ENCODE peak calls at places on chromosomes 2 and 18, in nine cellular contexts. G, C, B, N, Z, R, X, M and A are unnamed samples. For H3K4me1, the result is how much of the 10 kb centered on the place peaks cover.

GRCh38 chr18:13163167-13163927 is 55.2 kb upstream of the LDLRAD4 start:
- DNase-seq in B (no peak), M (no peak), G (no peak), R (no peak), C (no peak), Z (peak), X (no peak), N (no peak), A (no peak)

GRCh38 chr18:4242431-4243161 is 212.5 kb downstream of the DLGAP1 start:
- DNase-seq in N (no peak), G (no peak), B (no peak), C (no peak), M (no peak), Z (no peak), R (no peak), X (no peak), A (no peak)

GRCh38 chr2:172735646-172736418 is at the start of gene RAPGEF4:
- DNase-seq in B (no peak), M (no peak), G (no peak), X (no peak), Z (peak), N (no peak), R (no peak), C (no peak), A (no peak)

GRCh38 chr2:196112408-196113039 is 43.9 kb upstream of the DNAH7 start:
- DNase-seq in Z (peak), G (no peak), N (no peak), R (no peak), X (no peak), M (no peak), B (no peak), C (no peak), A (no peak)

GRCh38 chr2:189660803-189661147 is 484 bp upstream of the ASNSD1 start:
- DNase-seq in R (no peak), X (no peak), G (no peak), M (no peak), C (no peak), N (no peak), Z (no peak), B (no peak), A (no peak)

GRCh38 chr2:237572742-237573101 is 6.3 kb downstream of the PRLH start:
- DNase-seq in N (no peak), Z (no peak), C (no peak), M (no peak), G (no peak), B (no peak), R (no peak), X (no peak), A (no peak)

GRCh38 chr2:209619782-209620181 is 151.8 kb upstream of the UNC80 start:
- DNase-seq in M (peak), B (no peak), Z (no peak), R (no peak), C (no peak), N (no peak), G (no peak), X (no peak), A (no peak)

GRCh38 chr18:23386317-23386716 is 66.8 kb upstream of the RIOK3 start:
- DNase-seq in B (no peak), Z (peak), M (no peak), G (no peak), N (no peak), X (no peak), R (no peak), C (no peak), A (no peak)

GRCh38 chr18:37294951-37295350 is 270.6 kb downstream of the CELF4 start:
- DNase-seq in M (peak), B (no peak), X (no peak), N (no peak), R (no peak), Z (no peak), C (no peak), G (no peak), A (no peak)

GRCh38 chr2:126899786-126900185 is 1.1 kb downstream of the TEX51 start:
- DNase-seq in B (no peak), X (no peak), M (no peak), Z (no peak), R (no peak), C (no peak), G (no peak), N (no peak), A (no peak)

GRCh38 chr2:8617590-8617989 is 64.3 kb upstream of the ID2 start:
- DNase-seq in M (no peak), Z (no peak), X (no peak), B (no peak), N (no peak), G (no peak), R (no peak), C (no peak), A (no peak)

GRCh38 chr2:215982465-215982875 is 30.9 kb downstream of the MREG start:
- DNase-seq in C (no peak), Z (peak), M (no peak), N (no peak), B (no peak), X (no peak), R (peak), G (no peak), A (no peak)

GRCh38 chr2:72794572-72794971 is 31.3 kb downstream of the EXOC6B start:
- DNase-seq in N (no peak), C (no peak), Z (no peak), G (no peak), X (no peak), M (no peak), R (no peak), B (no peak), A (no peak)

GRCh38 chr2:62663920-62664319 is 41.6 kb upstream of the EHBP1 start:
- DNase-seq in R (no peak), N (no peak), B (no peak), C (no peak), Z (no peak), M (no peak), X (no peak), G (no peak), A (no peak)

GRCh38 chr2:13227543-13227942 is 510.8 kb downstream of the TRIB2 start:
- DNase-seq in R (no peak), M (no peak), C (no peak), G (no peak), N (no peak), B (no peak), Z (no peak), X (no peak), A (no peak)

GRCh38 chr2:128369126-128369555 is 50.5 kb upstream of the HS6ST1 start:
- DNase-seq in G (no peak), B (no peak), M (no peak), X (no peak), N (no peak), C (no peak), Z (no peak), R (no peak), A (no peak)

GRCh38 chr2:112161431-112162145 is 23.4 kb downstream of the FBLN7 start:
- DNase-seq in B (no peak), G (no peak), X (no peak), C (no peak), R (no peak), M (no peak), N (no peak), Z (no peak), A (no peak)

GRCh38 chr2:67873916-67874315 is 188.9 kb downstream of the C1D start:
- DNase-seq in X (no peak), R (no peak), M (no peak), N (no peak), C (no peak), B (no peak), G (no peak), Z (no peak), A (no peak)

DNA sequence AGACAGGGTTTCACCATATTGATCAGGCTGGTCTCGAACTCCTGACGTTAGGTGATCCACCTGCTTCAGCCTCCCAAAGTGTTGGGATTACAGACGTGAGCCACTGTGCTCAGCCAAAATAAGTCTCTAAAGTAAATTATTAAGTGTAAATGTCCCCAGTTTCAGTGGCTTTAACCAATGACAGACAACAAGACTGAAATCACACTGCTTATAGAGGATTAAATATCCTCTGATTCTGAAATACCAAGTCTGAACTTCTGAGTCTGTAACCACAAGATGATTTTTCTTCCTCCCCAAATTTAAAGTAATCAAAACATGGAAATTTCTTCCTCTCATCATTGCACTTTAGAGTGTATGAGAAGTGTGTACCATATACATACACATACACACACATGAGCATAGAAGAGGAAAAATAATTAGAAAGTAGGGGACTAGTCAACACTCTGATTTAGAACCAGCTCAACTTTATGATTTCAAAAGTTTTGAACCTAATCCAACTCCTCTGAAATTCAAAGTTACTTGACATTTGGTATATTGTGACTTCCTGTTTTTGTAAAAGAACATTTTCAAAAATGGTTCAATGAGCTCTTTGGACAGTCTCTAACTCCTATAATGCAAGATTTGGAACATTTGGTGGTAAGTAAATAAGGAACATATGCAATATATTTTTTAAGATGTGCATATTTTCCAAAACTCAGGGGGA is 16.6 kb upstream of the ANKRD44 start:
- DNase-seq in B (no peak), X (no peak), N (no peak), M (no peak), C (no peak), G (no peak), Z (no peak), R (no peak), A (no peak)
- H3K4me1 ChIP-seq in B (under half), X (half or more), N (under half), M (under half), C (under half), G (under half), Z (under half), R (under half), A (under half)

GRCh38 chr2:96146151-96146880 is 1.1 kb upstream of the DUSP2 start:
- DNase-seq in B (peak), C (peak), X (peak), R (no peak), M (peak), N (no peak), Z (peak), G (peak), A (no peak)

GRCh38 chr2:96143848-96144480 is 1.3 kb downstream of the DUSP2 start:
- DNase-seq in X (peak), N (no peak), G (peak), C (peak), Z (no peak), B (peak), M (peak), R (no peak), A (no peak)

GRCh38 chr2:96145028-96145939 is at the start of gene DUSP2:
- DNase-seq in C (peak), X (peak), M (peak), N (peak), R (peak), G (peak), B (peak), Z (peak), A (peak)

GRCh38 chr2:96143231-96143847 is 1.9 kb downstream of the DUSP2 start:
- DNase-seq in C (peak), B (peak), X (peak), G (peak), Z (no peak), M (no peak), N (no peak), R (no peak), A (no peak)

GRCh38 chr2:96144481-96145027 is 686 bp downstream of the DUSP2 start:
- DNase-seq in G (no peak), N (no peak), M (peak), C (peak), B (peak), X (peak), Z (no peak), R (no peak), A (no peak)
- H3K4me1 ChIP-seq in G (under half), N (under half), M (half or more), C (half or more), B (under half), X (half or more), Z (under half), R (under half), A (under half)

DNA sequence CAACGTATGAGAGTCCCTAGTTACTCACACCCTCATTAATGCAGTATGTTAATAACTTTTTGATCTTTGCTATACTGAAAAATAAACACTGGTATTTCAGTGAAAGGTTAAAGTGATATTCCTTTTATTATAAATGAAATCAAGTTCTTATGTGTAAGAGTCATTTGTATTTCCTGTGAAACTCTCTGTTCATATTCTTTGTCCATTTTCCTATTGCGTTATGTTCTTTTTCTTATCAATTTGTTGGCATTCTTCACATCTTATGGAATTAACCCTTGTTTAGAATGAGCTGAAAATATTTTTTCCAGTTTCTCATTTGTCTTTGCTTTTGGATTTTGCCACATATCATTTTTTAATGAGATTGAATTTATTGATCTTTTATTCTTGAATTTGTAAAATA is 44.8 kb downstream of the NDUFAF7 start:
- DNase-seq in C (no peak), X (no peak), R (no peak), Z (no peak), G (no peak), M (no peak), N (no peak), B (no peak), A (no peak)
- H3K4me1 ChIP-seq in C (under half), X (under half), R (under half), Z (under half), G (under half), M (under half), N (under half), B (under half), A (under half)

GRCh38 chr2:163775304-163775703 is 39.5 kb upstream of the FIGN start:
- DNase-seq in G (no peak), B (no peak), M (no peak), Z (peak), R (no peak), X (no peak), N (no peak), C (no peak), A (no peak)
- H3K4me1 ChIP-seq in G (under half), B (under half), M (under half), Z (under half), R (under half), X (under half), N (under half), C (under half), A (under half)

GRCh38 chr18:77970814-77971213 is 721.2 kb downstream of the GALR1 start:
- DNase-seq in R (no peak), X (no peak), N (no peak), G (no peak), M (no peak), Z (peak), C (no peak), B (no peak), A (no peak)
- H3K4me1 ChIP-seq in R (under half), X (under half), N (under half), G (under half), M (under half), Z (under half), C (under half), B (under half), A (under half)

GRCh38 chr18:48889115-48889941 is 61.4 kb downstream of the SMAD7 start:
- DNase-seq in Z (no peak), G (no peak), B (peak), X (no peak), R (peak), N (no peak), C (no peak), M (no peak), A (no peak)
- H3K4me1 ChIP-seq in Z (under half), G (under half), B (under half), X (under half), R (under half), N (under half), C (under half), M (under half), A (under half)

GRCh38 chr2:54512183-54512582 is 56.1 kb downstream of the SPTBN1 start:
- DNase-seq in R (no peak), G (no peak), C (no peak), N (no peak), X (no peak), B (no peak), Z (no peak), M (no peak), A (no peak)

GRCh38 chr2:54516842-54517241 is 60.7 kb downstream of the SPTBN1 start:
- DNase-seq in X (no peak), R (no peak), B (no peak), M (no peak), C (no peak), G (no peak), Z (no peak), N (no peak), A (no peak)

GRCh38 chr2:54513364-54513715 is 57.2 kb downstream of the SPTBN1 start:
- DNase-seq in X (no peak), Z (no peak), N (no peak), B (no peak), R (no peak), M (no peak), C (no peak), G (no peak), A (no peak)

GRCh38 chr2:54514819-54515569 is 58.9 kb downstream of the SPTBN1 start:
- DNase-seq in Z (peak), X (no peak), N (no peak), B (no peak), M (no peak), R (no peak), G (no peak), C (no peak), A (no peak)

GRCh38 chr2:54512663-54513363 is 56.7 kb downstream of the SPTBN1 start:
- DNase-seq in X (no peak), B (no peak), R (no peak), C (no peak), M (no peak), Z (no peak), N (no peak), G (no peak), A (no peak)
- H3K4me1 ChIP-seq in X (under half), B (under half), R (under half), C (under half), M (under half), Z (under half), N (under half), G (half or more), A (under half)

GRCh38 chr2:61434314-61434713 is 36.6 kb downstream of the USP34 start:
- DNase-seq in X (no peak), C (no peak), Z (no peak), N (no peak), B (no peak), G (no peak), R (peak), M (peak), A (no peak)

GRCh38 chr2:61433606-61434005 is 37.3 kb downstream of the USP34 start:
- DNase-seq in B (no peak), G (no peak), C (no peak), N (no peak), Z (no peak), R (no peak), M (no peak), X (no peak), A (no peak)

GRCh38 chr2:61436092-61436491 is 34.8 kb downstream of the USP34 start:
- DNase-seq in C (no peak), B (no peak), X (no peak), G (no peak), N (no peak), M (no peak), R (no peak), Z (no peak), A (no peak)

GRCh38 chr2:61437170-61437569 is 33.7 kb downstream of the USP34 start:
- DNase-seq in M (no peak), R (no peak), C (no peak), G (no peak), Z (no peak), X (no peak), N (no peak), B (no peak), A (no peak)

GRCh38 chr2:61435291-61435690 is 35.6 kb downstream of the USP34 start:
- DNase-seq in B (no peak), Z (no peak), M (no peak), C (no peak), N (no peak), X (no peak), G (no peak), R (no peak), A (no peak)
- H3K4me1 ChIP-seq in B (half or more), Z (under half), M (half or more), C (under half), N (under half), X (under half), G (half or more), R (under half), A (under half)

GRCh38 chr2:120522151-120522751 is 176.3 kb downstream of the INHBB start:
- DNase-seq in G (peak), N (no peak), B (no peak), C (no peak), M (no peak), R (no peak), X (no peak), Z (no peak), A (no peak)
- H3K4me1 ChIP-seq in G (under half), N (under half), B (under half), C (under half), M (under half), R (under half), X (under half), Z (under half), A (under half)

DNA sequence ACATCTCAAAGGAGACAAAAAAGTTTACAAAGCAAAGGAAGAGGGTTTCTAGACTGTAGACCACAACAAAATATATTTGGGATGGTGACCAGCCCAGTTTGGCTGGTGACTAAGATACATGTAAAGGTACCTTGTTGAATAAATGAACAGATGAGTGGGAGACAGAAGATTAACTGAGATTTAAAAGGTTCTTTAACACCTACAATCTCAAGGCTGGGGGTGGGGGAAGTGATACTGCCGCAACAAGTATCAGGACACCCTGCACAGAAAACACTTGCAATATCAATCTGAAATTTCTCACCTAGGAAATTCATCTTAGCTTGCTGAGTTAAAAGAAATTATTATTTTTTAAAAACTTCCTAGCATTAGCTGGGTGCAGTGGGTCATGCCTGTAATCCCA is 8.3 kb downstream of the RNF149 start:
- DNase-seq in G (no peak), X (no peak), R (no peak), M (no peak), N (no peak), Z (no peak), C (no peak), B (no peak), A (no peak)
- H3K4me1 ChIP-seq in G (half or more), X (half or more), R (half or more), M (under half), N (under half), Z (under half), C (half or more), B (under half), A (under half)